ENCODE peak calls at places on chromosomes 16 and 17, in four cellular contexts. One of them, this sample, is unnamed.

GRCh38 chr16:66311306-66311705 is 55.2 kb upstream of the CDH5 start:
- DNase-seq in Kasumi-1: no peak
- DNase-seq in mesenchymal stem cell: no peak
- DNase-seq in activated naive CD4-positive, alpha-beta T cell treated with Interleukin-2 at 50 U/mL for 16 hours: no peak
- DNase-seq in this sample: no peak

GRCh38 chr16:2969545-2970521 is 685 bp downstream of the PAQR4 start:
- DNase-seq in Kasumi-1: peak; percentile 58
- DNase-seq in mesenchymal stem cell: peak; percentile 74
- DNase-seq in activated naive CD4-positive, alpha-beta T cell treated with Interleukin-2 at 50 U/mL for 16 hours: peak; percentile 80
- DNase-seq in this sample: no peak

GRCh38 chr17:77376795-77377751 is 236.3 kb downstream of the SEC14L1 start:
- DNase-seq in mesenchymal stem cell: no peak
- DNase-seq in activated naive CD4-positive, alpha-beta T cell treated with Interleukin-2 at 50 U/mL for 16 hours: no peak
- DNase-seq in Kasumi-1: no peak
- DNase-seq in this sample: peak; percentile 55

GRCh38 chr16:24838554-24839266 is 7.1 kb upstream of the SLC5A11 start:
- DNase-seq in Kasumi-1: no peak
- DNase-seq in mesenchymal stem cell: peak; percentile 54
- DNase-seq in activated naive CD4-positive, alpha-beta T cell treated with Interleukin-2 at 50 U/mL for 16 hours: no peak
- DNase-seq in this sample: no peak

GRCh38 chr17:68612228-68612922 is 11.2 kb upstream of the FAM20A start:
- DNase-seq in mesenchymal stem cell: no peak
- DNase-seq in activated naive CD4-positive, alpha-beta T cell treated with Interleukin-2 at 50 U/mL for 16 hours: no peak
- DNase-seq in Kasumi-1: no peak
- DNase-seq in this sample: no peak

GRCh38 chr16:64122177-64122576 is 999.7 kb downstream of the CDH11 start:
- DNase-seq in mesenchymal stem cell: peak; percentile 18
- DNase-seq in activated naive CD4-positive, alpha-beta T cell treated with Interleukin-2 at 50 U/mL for 16 hours: no peak
- DNase-seq in Kasumi-1: no peak
- DNase-seq in this sample: no peak

GRCh38 chr16:86362155-86362849 is 148.0 kb upstream of the FOXF1 start:
- DNase-seq in mesenchymal stem cell: no peak
- DNase-seq in activated naive CD4-positive, alpha-beta T cell treated with Interleukin-2 at 50 U/mL for 16 hours: no peak
- DNase-seq in Kasumi-1: no peak
- DNase-seq in this sample: no peak

GRCh38 chr17:81039854-81040758 is 5.2 kb downstream of the BAIAP2 start:
- DNase-seq in activated naive CD4-positive, alpha-beta T cell treated with Interleukin-2 at 50 U/mL for 16 hours: no peak
- DNase-seq in mesenchymal stem cell: peak; percentile 64
- DNase-seq in Kasumi-1: no peak
- DNase-seq in this sample: no peak

GRCh38 chr16:9437115-9437514 is 345.7 kb downstream of the HAPSTR1 start:
- DNase-seq in activated naive CD4-positive, alpha-beta T cell treated with Interleukin-2 at 50 U/mL for 16 hours: no peak
- DNase-seq in Kasumi-1: no peak
- DNase-seq in mesenchymal stem cell: no peak
- DNase-seq in this sample: peak; percentile 66

GRCh38 chr17:51857052-51857593 is 301.4 kb downstream of the CA10 start:
- DNase-seq in activated naive CD4-positive, alpha-beta T cell treated with Interleukin-2 at 50 U/mL for 16 hours: no peak
- DNase-seq in mesenchymal stem cell: no peak
- DNase-seq in Kasumi-1: no peak
- DNase-seq in this sample: no peak

GRCh38 chr17:45942284-45942683 is 47.9 kb downstream of the MAPT start:
- DNase-seq in Kasumi-1: no peak
- DNase-seq in activated naive CD4-positive, alpha-beta T cell treated with Interleukin-2 at 50 U/mL for 16 hours: no peak
- DNase-seq in mesenchymal stem cell: no peak
- DNase-seq in this sample: peak; percentile 27

GRCh38 chr17:30074726-30075125 is 41.9 kb upstream of the NSRP1 start:
- DNase-seq in activated naive CD4-positive, alpha-beta T cell treated with Interleukin-2 at 50 U/mL for 16 hours: no peak
- DNase-seq in Kasumi-1: no peak
- DNase-seq in mesenchymal stem cell: no peak
- DNase-seq in this sample: no peak

GRCh38 chr17:48646183-48647102 is 20.3 kb upstream of the HOXB9 start:
- DNase-seq in activated naive CD4-positive, alpha-beta T cell treated with Interleukin-2 at 50 U/mL for 16 hours: peak; percentile 32
- DNase-seq in mesenchymal stem cell: peak; percentile 77
- DNase-seq in Kasumi-1: no peak
- DNase-seq in this sample: no peak

GRCh38 chr17:68161644-68162428 is 86.0 kb upstream of the AMZ2 start:
- DNase-seq in mesenchymal stem cell: no peak
- DNase-seq in activated naive CD4-positive, alpha-beta T cell treated with Interleukin-2 at 50 U/mL for 16 hours: no peak
- DNase-seq in Kasumi-1: no peak
- DNase-seq in this sample: no peak

GRCh38 chr17:73795730-73796129 is 151.5 kb upstream of the SDK2 start:
- DNase-seq in mesenchymal stem cell: no peak
- DNase-seq in Kasumi-1: no peak
- DNase-seq in activated naive CD4-positive, alpha-beta T cell treated with Interleukin-2 at 50 U/mL for 16 hours: no peak
- DNase-seq in this sample: no peak

GRCh38 chr16:81964808-81965207 is 46.5 kb downstream of the SDR42E1 start:
- DNase-seq in Kasumi-1: no peak
- DNase-seq in mesenchymal stem cell: no peak
- DNase-seq in activated naive CD4-positive, alpha-beta T cell treated with Interleukin-2 at 50 U/mL for 16 hours: no peak
- DNase-seq in this sample: no peak

GRCh38 chr16:66647866-66648265 is 43.4 kb downstream of the CMTM3 start:
- DNase-seq in Kasumi-1: no peak
- DNase-seq in activated naive CD4-positive, alpha-beta T cell treated with Interleukin-2 at 50 U/mL for 16 hours: no peak
- DNase-seq in mesenchymal stem cell: no peak
- DNase-seq in this sample: no peak

GRCh38 chr17:39929657-39930407 is 2.3 kb downstream of the LRRC3C start:
- DNase-seq in Kasumi-1: no peak
- DNase-seq in mesenchymal stem cell: peak; percentile 79
- DNase-seq in activated naive CD4-positive, alpha-beta T cell treated with Interleukin-2 at 50 U/mL for 16 hours: no peak
- DNase-seq in this sample: no peak

GRCh38 chr16:59042296-59042695 is 308.2 kb upstream of the GOT2 start:
- DNase-seq in activated naive CD4-positive, alpha-beta T cell treated with Interleukin-2 at 50 U/mL for 16 hours: no peak
- DNase-seq in Kasumi-1: peak; percentile 56
- DNase-seq in mesenchymal stem cell: no peak
- DNase-seq in this sample: no peak

GRCh38 chr17:68019336-68019674 is 16.2 kb upstream of the KPNA2 start:
- DNase-seq in activated naive CD4-positive, alpha-beta T cell treated with Interleukin-2 at 50 U/mL for 16 hours: no peak
- DNase-seq in mesenchymal stem cell: no peak
- DNase-seq in Kasumi-1: no peak
- DNase-seq in this sample: no peak

GRCh38 chr17:41037853-41038350 is 3.2 kb upstream of the KRTAP1-3 start:
- DNase-seq in activated naive CD4-positive, alpha-beta T cell treated with Interleukin-2 at 50 U/mL for 16 hours: no peak
- DNase-seq in mesenchymal stem cell: no peak
- DNase-seq in Kasumi-1: no peak
- DNase-seq in this sample: no peak

GRCh38 chr17:34615326-34615725 is 35.9 kb downstream of the TMEM132E start:
- DNase-seq in mesenchymal stem cell: no peak
- DNase-seq in Kasumi-1: no peak
- DNase-seq in activated naive CD4-positive, alpha-beta T cell treated with Interleukin-2 at 50 U/mL for 16 hours: no peak
- DNase-seq in this sample: no peak

GRCh38 chr16:72189865-72190371 is 18.0 kb upstream of the PMFBP1 start:
- DNase-seq in Kasumi-1: no peak
- DNase-seq in mesenchymal stem cell: peak; percentile 58
- DNase-seq in activated naive CD4-positive, alpha-beta T cell treated with Interleukin-2 at 50 U/mL for 16 hours: no peak
- DNase-seq in this sample: no peak

GRCh38 chr17:66006654-66007053 is 185.3 kb downstream of the CEP112 start:
- DNase-seq in Kasumi-1: no peak
- DNase-seq in activated naive CD4-positive, alpha-beta T cell treated with Interleukin-2 at 50 U/mL for 16 hours: no peak
- DNase-seq in mesenchymal stem cell: no peak
- DNase-seq in this sample: no peak